ENCODE peak calls at places on chromosomes 7 and 10, in seven cellular contexts. Z, H, I, C, T, P and L are unnamed samples.
A peak's percentile ranks its signal among the peaks of the same experiment; 100 is the strongest.

GRCh38 chr7:81327468-81327867 is 408.6 kb upstream of the SEMA3C start:
- DNase-seq in Z (no peak), H (no peak), I (no peak), C (no peak), T (no peak), P (no peak), L (no peak)

GRCh38 chr7:96686305-96686704 is 23.3 kb downstream of the SEM1 start:
- DNase-seq in Z (no peak), H (no peak), I (no peak), C (no peak), T (no peak), P (no peak), L (no peak)

GRCh38 chr7:43248961-43249807 is 136.7 kb downstream of the HECW1 start:
- DNase-seq in Z (no peak), H (no peak), I (no peak), C (peak; percentile 51), T (no peak), P (no peak), L (no peak)

GRCh38 chr7:138243430-138243829 is 167.2 kb downstream of the AKR1D1 start:
- DNase-seq in Z (no peak), H (no peak), I (no peak), C (no peak), T (peak; percentile 42), P (no peak), L (no peak)

GRCh38 chr10:100506596-100507356 is 12.9 kb downstream of the SEC31B start:
- DNase-seq in Z (no peak), H (no peak), I (no peak), C (no peak), T (no peak), P (no peak), L (no peak)

GRCh38 chr7:90720970-90721768 is 125.0 kb downstream of the CDK14 start:
- DNase-seq in Z (no peak), H (no peak), I (peak; percentile 74), C (no peak), T (no peak), P (no peak), L (no peak)

GRCh38 chr10:80274396-80275134 is 14.9 kb downstream of the MAT1A start:
- DNase-seq in Z (no peak), H (no peak), I (no peak), C (no peak), T (no peak), P (peak; percentile 70), L (no peak)

GRCh38 chr10:78654047-78654590 is 414.6 kb upstream of the ZMIZ1 start:
- DNase-seq in Z (no peak), H (no peak), I (no peak), C (no peak), T (no peak), P (peak; percentile 48), L (no peak)

GRCh38 chr10:63438506-63439498 is 27.0 kb downstream of the JMJD1C start:
- DNase-seq in Z (no peak), H (no peak), I (no peak), C (no peak), T (no peak), P (no peak), L (no peak)

GRCh38 chr10:28872592-28873165 is 195.4 kb downstream of the BAMBI start:
- DNase-seq in Z (no peak), H (no peak), I (no peak), C (no peak), T (no peak), P (no peak), L (no peak)

GRCh38 chr7:79317728-79318127 is 135.7 kb downstream of the MAGI2 start:
- DNase-seq in Z (no peak), H (no peak), I (no peak), C (no peak), T (no peak), P (no peak), L (no peak)

GRCh38 chr10:61974611-61975010 is 73.1 kb downstream of the ARID5B start:
- DNase-seq in Z (no peak), H (no peak), I (peak; percentile 82), C (no peak), T (no peak), P (no peak), L (no peak)

GRCh38 chr7:128398016-128398840 is 11.6 kb downstream of the IMPDH1 start:
- DNase-seq in Z (no peak), H (no peak), I (peak; percentile 78), C (no peak), T (peak; percentile 74), P (no peak), L (no peak)

GRCh38 chr7:16392990-16393523 is 28.3 kb downstream of the CRPPA start:
- DNase-seq in Z (no peak), H (no peak), I (no peak), C (no peak), T (no peak), P (no peak), L (no peak)

GRCh38 chr7:90266808-90267207 is 21.8 kb downstream of the CFAP69 start:
- DNase-seq in Z (no peak), H (no peak), I (peak; percentile 31), C (no peak), T (no peak), P (no peak), L (no peak)

GRCh38 chr7:27647052-27647451 is 15.6 kb downstream of the HIBADH start:
- DNase-seq in Z (no peak), H (no peak), I (no peak), C (no peak), T (no peak), P (no peak), L (no peak)

GRCh38 chr10:96830511-96831199 is 1.4 kb upstream of the LCOR start:
- DNase-seq in Z (peak; percentile 59), H (peak; percentile 74), I (peak; percentile 86), C (no peak), T (peak; percentile 59), P (no peak), L (peak; percentile 66)

GRCh38 chr10:25288181-25288580 is 113.4 kb downstream of the GPR158 start:
- DNase-seq in Z (no peak), H (no peak), I (no peak), C (no peak), T (no peak), P (no peak), L (no peak)

GRCh38 chr7:83882551-83882950 is 233.6 kb upstream of the SEMA3E start:
- DNase-seq in Z (no peak), H (no peak), I (no peak), C (no peak), T (no peak), P (no peak), L (no peak)

GRCh38 chr10:5775705-5776104 is 37.5 kb downstream of the GDI2 start:
- DNase-seq in Z (peak; percentile 56), H (peak; percentile 89), I (no peak), C (peak; percentile 64), T (no peak), P (no peak), L (peak; percentile 21)

GRCh38 chr10:5774987-5775386 is 38.2 kb downstream of the GDI2 start:
- DNase-seq in Z (no peak), H (no peak), I (no peak), C (no peak), T (no peak), P (no peak), L (no peak)

GRCh38 chr10:5779753-5780152 is 33.5 kb downstream of the GDI2 start:
- DNase-seq in Z (no peak), H (no peak), I (no peak), C (no peak), T (no peak), P (no peak), L (no peak)

GRCh38 chr10:5776881-5777197 is 36.4 kb downstream of the GDI2 start:
- DNase-seq in Z (no peak), H (no peak), I (no peak), C (no peak), T (no peak), P (no peak), L (no peak)

DNA sequence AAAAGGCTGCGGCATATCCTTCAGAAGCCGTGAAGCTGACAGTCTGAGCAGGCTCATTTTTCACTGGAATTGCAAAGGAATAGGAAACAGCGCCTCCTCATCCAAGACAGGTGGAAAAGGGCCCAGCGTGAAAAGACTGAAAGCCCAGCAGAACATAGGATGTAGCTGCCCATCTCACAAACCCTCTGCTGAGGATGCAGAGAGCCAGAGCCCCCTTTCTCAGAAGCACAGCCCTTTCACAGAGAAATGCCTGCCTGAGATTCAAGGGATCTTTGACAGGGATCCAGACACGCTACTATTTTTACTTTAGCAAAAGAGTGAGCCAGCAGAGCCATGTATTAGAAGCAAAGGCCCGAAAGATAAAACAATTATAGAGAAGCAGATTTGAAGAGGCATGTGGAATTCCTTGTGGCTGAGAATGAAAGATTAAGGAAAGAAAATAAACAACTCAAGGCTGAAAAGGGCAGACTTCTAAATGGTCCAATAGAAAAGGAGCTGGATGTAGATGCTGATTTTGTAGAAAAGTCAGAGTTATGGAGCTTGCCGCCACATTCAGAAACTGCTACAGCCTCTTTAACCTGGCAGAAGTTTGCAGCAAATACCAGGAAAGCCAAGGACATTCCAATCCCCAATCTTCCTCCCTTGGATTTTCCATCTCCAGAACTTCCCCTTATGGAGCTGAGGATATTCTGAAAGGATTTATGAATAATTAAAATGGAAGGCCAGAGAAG is 36.9 kb downstream of the GDI2 start:
- DNase-seq in Z (no peak), H (no peak), I (no peak), C (no peak), T (no peak), P (no peak), L (no peak)
- TF ChIP-seq CTCF in Z (no peak), H (no peak), I (no peak), C (no peak), T (no peak), P (peak; percentile 15), L (no peak)

GRCh38 chr7:108222236-108222892 is 92.2 kb upstream of the LAMB4 start:
- DNase-seq in Z (no peak), H (no peak), I (no peak), C (no peak), T (no peak), P (no peak), L (no peak)
- TF ChIP-seq CTCF in Z (no peak), H (no peak), I (no peak), C (no peak), T (no peak), P (peak; percentile 45), L (no peak)

GRCh38 chr7:133434246-133434865 is 181.5 kb downstream of the EXOC4 start:
- DNase-seq in Z (peak; percentile 22), H (no peak), I (no peak), C (no peak), T (no peak), P (no peak), L (no peak)
- TF ChIP-seq CTCF in Z (peak; percentile 51), H (peak; percentile 42), I (peak; percentile 42), C (peak; percentile 43), T (peak; percentile 59), P (peak; percentile 70), L (peak; percentile 65)

DNA sequence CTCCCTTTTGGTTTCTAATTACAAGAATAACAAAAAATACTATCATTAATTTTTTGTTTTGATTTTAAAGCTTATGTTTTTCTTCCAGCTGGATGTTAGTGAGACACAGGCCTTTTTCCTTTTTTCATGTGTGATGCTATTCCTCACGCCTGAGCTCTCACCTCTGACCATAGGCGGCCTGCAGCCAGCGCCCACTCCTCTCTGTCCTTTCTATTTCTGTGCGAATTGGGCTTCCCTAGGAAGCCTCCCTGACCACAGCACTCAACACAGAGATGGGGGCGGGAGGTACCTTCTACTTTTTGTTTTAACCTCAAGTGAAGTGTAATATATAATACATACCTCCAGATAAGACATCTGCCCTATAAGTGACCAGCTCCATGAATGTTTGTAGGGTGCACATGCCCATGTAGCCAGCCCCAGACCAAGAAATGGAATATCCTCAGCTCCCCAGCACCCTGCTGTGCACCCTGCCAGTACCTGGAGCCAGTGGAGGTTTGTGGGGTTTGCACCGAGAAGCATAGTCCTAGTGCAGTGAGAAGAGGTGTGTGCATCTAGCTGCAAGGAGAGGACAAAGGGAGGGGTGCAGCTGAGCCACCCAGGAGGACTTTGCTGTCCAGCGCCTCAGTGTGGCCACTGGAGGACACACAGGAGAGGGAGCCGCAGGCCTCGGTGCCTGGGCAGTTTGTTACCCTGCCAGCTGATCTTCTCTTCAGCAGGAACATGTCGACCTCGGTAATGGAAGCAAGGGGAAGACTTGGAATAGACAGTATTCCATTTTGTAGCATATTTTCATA is 38.5 kb downstream of the BNIP3 start:
- DNase-seq in Z (no peak), H (peak; percentile 19), I (no peak), C (no peak), T (no peak), P (no peak), L (no peak)
- TF ChIP-seq CTCF in Z (no peak), H (peak; percentile 28), I (no peak), C (peak; percentile 25), T (peak; percentile 49), P (peak; percentile 41), L (peak; percentile 35)